ENCODE peak calls at places on chromosomes 6 and 20, in six cellular contexts. W, S, K, N, F and Z are unnamed samples.
A peak's percentile ranks its signal among the peaks of the same experiment; 100 is the strongest.

GRCh38 chr6:142551145-142551811 is 249.5 kb downstream of the ADGRG6 start:
- DNase-seq in W (peak; percentile 54), S (no peak), K (no peak), N (no peak), F (no peak), Z (peak; percentile 4)

GRCh38 chr6:149248688-149249369 is 68.7 kb upstream of the TAB2 start:
- DNase-seq in W (peak; percentile 10), S (no peak), K (no peak), N (no peak), F (no peak), Z (no peak)

GRCh38 chr20:9220874-9221547 is 152.1 kb downstream of the PLCB4 start:
- DNase-seq in W (peak; percentile 69), S (no peak), K (no peak), N (no peak), F (peak; percentile 66), Z (peak; percentile 42)

GRCh38 chr6:107290491-107290890 is 168.9 kb downstream of the PDSS2 start:
- DNase-seq in W (peak; percentile 7), S (no peak), K (no peak), N (no peak), F (no peak), Z (no peak)

GRCh38 chr20:64238851-64239387 is 16.6 kb upstream of the PCMTD2 start:
- DNase-seq in W (no peak), S (peak; percentile 87), K (no peak), N (peak; percentile 87), F (no peak), Z (no peak)

GRCh38 chr6:128358111-128358780 is 162.2 kb downstream of the PTPRK start:
- DNase-seq in W (peak; percentile 46), S (no peak), K (no peak), N (no peak), F (no peak), Z (peak; percentile 6)

GRCh38 chr20:15776773-15777172 is 796.5 kb downstream of the KIF16B start:
- DNase-seq in W (no peak), S (no peak), K (no peak), N (no peak), F (no peak), Z (no peak)

GRCh38 chr6:31945507-31946369 is at the start of gene CFB:
- DNase-seq in W (peak; percentile 95), S (no peak), K (peak; percentile 81), N (no peak), F (peak; percentile 75), Z (peak; percentile 97)

GRCh38 chr6:13006578-13007300 is 290.2 kb downstream of the PHACTR1 start:
- DNase-seq in W (peak; percentile 76), S (no peak), K (peak; percentile 73), N (no peak), F (no peak), Z (no peak)

GRCh38 chr6:45854343-45854742 is 161.3 kb downstream of the CLIC5 start:
- DNase-seq in W (no peak), S (no peak), K (no peak), N (no peak), F (no peak), Z (no peak)

GRCh38 chr6:12115001-12115400 is 102.9 kb downstream of the HIVEP1 start:
- DNase-seq in W (no peak), S (no peak), K (no peak), N (no peak), F (no peak), Z (no peak)

GRCh38 chr20:36808317-36809257 is 35.0 kb upstream of the DSN1 start:
- DNase-seq in W (peak; percentile 99), S (peak; percentile 82), K (peak; percentile 94), N (peak; percentile 80), F (peak; percentile 53), Z (peak; percentile 94)

GRCh38 chr20:10645205-10645570 is 28.6 kb downstream of the JAG1 start:
- DNase-seq in W (no peak), S (no peak), K (no peak), N (no peak), F (no peak), Z (no peak)

GRCh38 chr6:16930432-16930831 is 169.2 kb upstream of the ATXN1 start:
- DNase-seq in W (no peak), S (no peak), K (no peak), N (no peak), F (no peak), Z (no peak)

GRCh38 chr6:46287043-46287442 is 116.3 kb upstream of the ENPP5 start:
- DNase-seq in W (no peak), S (no peak), K (no peak), N (no peak), F (no peak), Z (no peak)

GRCh38 chr6:44742201-44742600 is 354.7 kb downstream of the CDC5L start:
- DNase-seq in W (no peak), S (no peak), K (no peak), N (no peak), F (no peak), Z (no peak)

GRCh38 chr20:21493049-21493448 is 20.8 kb downstream of the NKX2-2 start:
- DNase-seq in W (no peak), S (no peak), K (no peak), N (no peak), F (no peak), Z (no peak)

GRCh38 chr6:25706314-25707014 is 48.1 kb upstream of the SLC17A4 start:
- DNase-seq in W (peak; percentile 25), S (no peak), K (no peak), N (no peak), F (no peak), Z (no peak)

GRCh38 chr6:11869656-11870340 is 91.2 kb upstream of the ADTRP start:
- DNase-seq in W (peak; percentile 78), S (no peak), K (no peak), N (no peak), F (peak; percentile 19), Z (no peak)

GRCh38 chr20:38523697-38524096 is 51.1 kb downstream of the RALGAPB start:
- DNase-seq in W (peak; percentile 50), S (no peak), K (peak; percentile 41), N (no peak), F (peak; percentile 15), Z (peak; percentile 16)

GRCh38 chr6:55954436-55954835 is 79.0 kb upstream of the BMP5 start:
- DNase-seq in W (no peak), S (no peak), K (no peak), N (no peak), F (no peak), Z (no peak)

GRCh38 chr6:122678841-122679240 is 68.6 kb downstream of the PKIB start:
- DNase-seq in W (peak; percentile 4), S (no peak), K (no peak), N (no peak), F (no peak), Z (no peak)

GRCh38 chr6:112237644-112238043 is 16.7 kb downstream of the LAMA4 start:
- DNase-seq in W (peak; percentile 48), S (no peak), K (no peak), N (no peak), F (peak; percentile 99), Z (no peak)

GRCh38 chr20:17943343-17943742 is 25.3 kb downstream of the SNX5 start:
- DNase-seq in W (no peak), S (peak; percentile 30), K (no peak), N (no peak), F (no peak), Z (no peak)

GRCh38 chr6:150876598-150876997 is 11.1 kb downstream of the MTHFD1L start:
- DNase-seq in W (no peak), S (no peak), K (no peak), N (no peak), F (no peak), Z (no peak)